ENCODE peak calls at places on chromosomes 11 and 22, in five cellular contexts. One of them, this sample, is unnamed.

GRCh38 chr22:38315801-38316339 is 1.4 kb downstream of the CSNK1E start:
- DNase-seq in kidney: no peak
- DNase-seq in amniotic stem cell: no peak
- DNase-seq in stimulated activated CD4-positive, alpha-beta T cell treated with anti-CD3 and anti-CD28 coated beads, TNF-alpha, amount 100 ng/mL, for 48 hours: no peak
- DNase-seq in NCI-H1930: no peak
- DNase-seq in this sample: peak; percentile 58

GRCh38 chr11:122440783-122441701 is 214.5 kb upstream of the UBASH3B start:
- DNase-seq in kidney: peak; percentile 76
- DNase-seq in amniotic stem cell: no peak
- DNase-seq in stimulated activated CD4-positive, alpha-beta T cell treated with anti-CD3 and anti-CD28 coated beads, TNF-alpha, amount 100 ng/mL, for 48 hours: no peak
- DNase-seq in NCI-H1930: no peak
- DNase-seq in this sample: no peak

GRCh38 chr11:14894657-14895598 is 2.9 kb upstream of the CYP2R1 start:
- DNase-seq in kidney: peak; percentile 41
- DNase-seq in amniotic stem cell: no peak
- DNase-seq in stimulated activated CD4-positive, alpha-beta T cell treated with anti-CD3 and anti-CD28 coated beads, TNF-alpha, amount 100 ng/mL, for 48 hours: no peak
- DNase-seq in NCI-H1930: peak; percentile 75
- DNase-seq in this sample: no peak

GRCh38 chr11:64960719-64961118 is 11.2 kb downstream of the MAJIN start:
- DNase-seq in kidney: no peak
- DNase-seq in amniotic stem cell: no peak
- DNase-seq in stimulated activated CD4-positive, alpha-beta T cell treated with anti-CD3 and anti-CD28 coated beads, TNF-alpha, amount 100 ng/mL, for 48 hours: no peak
- DNase-seq in NCI-H1930: no peak
- DNase-seq in this sample: no peak

GRCh38 chr11:118901494-118902335 is 18.0 kb downstream of the CXCR5 start:
- DNase-seq in kidney: peak; percentile 67
- DNase-seq in amniotic stem cell: no peak
- DNase-seq in stimulated activated CD4-positive, alpha-beta T cell treated with anti-CD3 and anti-CD28 coated beads, TNF-alpha, amount 100 ng/mL, for 48 hours: no peak
- DNase-seq in NCI-H1930: no peak
- DNase-seq in this sample: no peak

GRCh38 chr11:70680781-70681281 is 282.5 kb downstream of the CTTN start:
- DNase-seq in kidney: peak; percentile 37
- DNase-seq in amniotic stem cell: no peak
- DNase-seq in stimulated activated CD4-positive, alpha-beta T cell treated with anti-CD3 and anti-CD28 coated beads, TNF-alpha, amount 100 ng/mL, for 48 hours: no peak
- DNase-seq in NCI-H1930: no peak
- DNase-seq in this sample: no peak

GRCh38 chr22:38299758-38300157 is 17.5 kb downstream of the CSNK1E start:
- DNase-seq in kidney: no peak
- DNase-seq in amniotic stem cell: no peak
- DNase-seq in stimulated activated CD4-positive, alpha-beta T cell treated with anti-CD3 and anti-CD28 coated beads, TNF-alpha, amount 100 ng/mL, for 48 hours: no peak
- DNase-seq in NCI-H1930: no peak
- DNase-seq in this sample: no peak

GRCh38 chr22:50084085-50084484 is 1.1 kb downstream of the MLC1 start:
- DNase-seq in kidney: no peak
- DNase-seq in amniotic stem cell: no peak
- DNase-seq in stimulated activated CD4-positive, alpha-beta T cell treated with anti-CD3 and anti-CD28 coated beads, TNF-alpha, amount 100 ng/mL, for 48 hours: no peak
- DNase-seq in NCI-H1930: no peak
- DNase-seq in this sample: no peak

GRCh38 chr11:110075087-110075821 is 17.9 kb upstream of the ZC3H12C start:
- DNase-seq in kidney: no peak
- DNase-seq in amniotic stem cell: no peak
- DNase-seq in stimulated activated CD4-positive, alpha-beta T cell treated with anti-CD3 and anti-CD28 coated beads, TNF-alpha, amount 100 ng/mL, for 48 hours: no peak
- DNase-seq in NCI-H1930: no peak
- DNase-seq in this sample: no peak